ENCODE peak calls at places on chromosomes 4 and X, in ten cellular contexts. G is right lobe of liver, H is retinal pigment epithelial cell, X is choroid plexus epithelial cell, Y is ovary, N is transverse colon, F is WTC11, Z is AG09319, K is breast epithelium, J is fibroblast of mammary gland. A is an unnamed sample.

GRCh38 chr4:77820836-77821561 is 1.8 kb upstream of the CNOT6L start:
- DNase-seq in G (no peak), H (no peak), X (peak), Y (no peak), N (no peak), F (no peak), Z (no peak), K (no peak), J (peak), A (no peak)

GRCh38 chr4:6471303-6472007 is 959 bp downstream of the PPP2R2C start:
- DNase-seq in G (no peak), H (no peak), X (no peak), Y (no peak), N (no peak), F (no peak), Z (no peak), K (no peak), J (no peak), A (peak)

GRCh38 chrX:12315526-12315925 is 177.3 kb downstream of the FRMPD4 start:
- DNase-seq in G (no peak), H (no peak), X (no peak), Y (no peak), N (no peak), F (no peak), Z (no peak), K (no peak), J (no peak), A (no peak)

GRCh38 chr4:124913237-124913636 is 200.7 kb upstream of the ANKRD50 start:
- DNase-seq in G (no peak), H (no peak), X (no peak), Y (no peak), N (no peak), F (no peak), Z (no peak), K (no peak), J (no peak), A (no peak)

GRCh38 chrX:1598876-1599790 is 7.7 kb downstream of the AKAP17A start:
- DNase-seq in G (no peak), H (no peak), X (no peak), Y (no peak), N (no peak), F (no peak), Z (no peak), K (no peak), J (no peak), A (no peak)

GRCh38 chr4:99855677-99856076 is 38.5 kb downstream of the LAMTOR3 start:
- DNase-seq in G (no peak), H (no peak), X (no peak), Y (no peak), N (no peak), F (no peak), Z (no peak), K (no peak), J (no peak), A (no peak)

GRCh38 chr4:22587253-22587652 is 71.4 kb upstream of the ADGRA3 start:
- DNase-seq in G (no peak), H (no peak), X (no peak), Y (no peak), N (no peak), F (no peak), Z (no peak), K (no peak), J (no peak), A (no peak)

GRCh38 chr4:165756831-165757230 is 116.2 kb upstream of the TLL1 start:
- DNase-seq in G (no peak), H (no peak), X (no peak), Y (no peak), N (no peak), F (no peak), Z (no peak), K (no peak), J (no peak), A (no peak)

GRCh38 chrX:111372065-111372464 is 39.9 kb downstream of the DCX start:
- DNase-seq in G (no peak), H (no peak), X (no peak), Y (no peak), N (no peak), F (no peak), Z (no peak), K (no peak), J (no peak), A (no peak)

GRCh38 chr4:186685744-186686143 is 37.9 kb downstream of the FAT1 start:
- DNase-seq in G (no peak), H (peak), X (peak), Y (no peak), N (no peak), F (no peak), Z (no peak), K (no peak), J (peak), A (no peak)

GRCh38 chr4:93228021-93228420 is 600.5 kb upstream of the ATOH1 start:
- DNase-seq in G (no peak), H (no peak), X (no peak), Y (no peak), N (no peak), F (no peak), Z (no peak), K (no peak), J (no peak), A (no peak)

GRCh38 chr4:40672528-40673522 is 43.2 kb upstream of the RBM47 start:
- DNase-seq in G (peak), H (peak), X (peak), Y (no peak), N (no peak), F (peak), Z (peak), K (no peak), J (peak), A (no peak)

GRCh38 chr4:182724414-182724813 is 192.8 kb downstream of the DCTD start:
- DNase-seq in G (no peak), H (no peak), X (peak), Y (no peak), N (no peak), F (no peak), Z (no peak), K (no peak), J (no peak), A (no peak)

GRCh38 chr4:69322055-69322454 is 41.8 kb downstream of the UGT2B28 start:
- DNase-seq in G (no peak), H (no peak), X (peak), Y (no peak), N (no peak), F (no peak), Z (no peak), K (no peak), J (peak), A (no peak)

GRCh38 chr4:154491341-154491679 is 289 bp downstream of the DCHS2 start:
- DNase-seq in G (no peak), H (no peak), X (peak), Y (no peak), N (peak), F (peak), Z (no peak), K (no peak), J (peak), A (no peak)

GRCh38 chr4:184348311-184349233 is 125.8 kb downstream of the IRF2 start:
- DNase-seq in G (peak), H (peak), X (peak), Y (peak), N (peak), F (no peak), Z (no peak), K (no peak), J (no peak), A (no peak)

GRCh38 chr4:8639021-8639420 is 46.5 kb downstream of the CPZ start:
- DNase-seq in G (no peak), H (no peak), X (no peak), Y (no peak), N (no peak), F (peak), Z (no peak), K (no peak), J (no peak), A (no peak)

GRCh38 chrX:39764441-39764914 is 333.3 kb downstream of the BCOR start:
- DNase-seq in G (no peak), H (no peak), X (peak), Y (no peak), N (no peak), F (no peak), Z (no peak), K (no peak), J (no peak), A (no peak)

GRCh38 chr4:15736514-15737050 is 33.7 kb downstream of the BST1 start:
- DNase-seq in G (no peak), H (no peak), X (no peak), Y (no peak), N (no peak), F (no peak), Z (no peak), K (no peak), J (no peak), A (no peak)

GRCh38 chr4:183721207-183722081 is 62.4 kb downstream of the TRAPPC11 start:
- DNase-seq in G (peak), H (no peak), X (peak), Y (peak), N (peak), F (peak), Z (no peak), K (no peak), J (peak), A (no peak)

GRCh38 chrX:112841820-112842157 is 1.2 kb upstream of the AMOT start:
- DNase-seq in G (no peak), H (no peak), X (no peak), Y (no peak), N (no peak), F (no peak), Z (no peak), K (no peak), J (no peak), A (no peak)

GRCh38 chr4:55491486-55491885 is 55.2 kb downstream of the CLOCK start:
- DNase-seq in G (no peak), H (no peak), X (peak), Y (no peak), N (no peak), F (no peak), Z (peak), K (no peak), J (peak), A (no peak)

GRCh38 chr4:90456891-90457290 is 329.7 kb downstream of the CCSER1 start:
- DNase-seq in G (no peak), H (no peak), X (no peak), Y (no peak), N (no peak), F (no peak), Z (no peak), K (no peak), J (no peak), A (no peak)

GRCh38 chr4:20320232-20320631 is 68.5 kb downstream of the SLIT2 start:
- DNase-seq in G (no peak), H (no peak), X (no peak), Y (no peak), N (no peak), F (no peak), Z (no peak), K (no peak), J (no peak), A (no peak)

GRCh38 chr4:7155611-7156071 is 36.7 kb upstream of the SORCS2 start:
- DNase-seq in G (no peak), H (no peak), X (peak), Y (peak), N (peak), F (no peak), Z (no peak), K (peak), J (peak), A (no peak)

GRCh38 chr4:36264205-36264826 is 17.1 kb upstream of the DTHD1 start:
- DNase-seq in G (no peak), H (no peak), X (no peak), Y (no peak), N (no peak), F (no peak), Z (no peak), K (no peak), J (no peak), A (no peak)

GRCh38 chrX:118976599-118977340 is 2.4 kb downstream of the LONRF3 start:
- DNase-seq in G (peak), H (no peak), X (no peak), Y (peak), N (peak), F (no peak), Z (no peak), K (no peak), J (no peak), A (no peak)

GRCh38 chrX:124018031-124018430 is 56.5 kb downstream of the STAG2 start:
- DNase-seq in G (no peak), H (no peak), X (peak), Y (no peak), N (no peak), F (no peak), Z (no peak), K (no peak), J (peak), A (no peak)

GRCh38 chr4:1010522-1011021 is 854 bp upstream of the FGFRL1 start:
- DNase-seq in G (peak), H (no peak), X (peak), Y (peak), N (peak), F (peak), Z (peak), K (peak), J (peak), A (no peak)

GRCh38 chrX:131985526-131986049 is 37.5 kb upstream of the STK26 start:
- DNase-seq in G (no peak), H (no peak), X (no peak), Y (no peak), N (no peak), F (peak), Z (no peak), K (no peak), J (no peak), A (no peak)

GRCh38 chrX:83916525-83916924 is 55.6 kb downstream of the CYLC1 start:
- DNase-seq in G (no peak), H (no peak), X (peak), Y (no peak), N (peak), F (peak), Z (no peak), K (no peak), J (peak), A (no peak)

GRCh38 chr4:118776166-118776954 is 59.6 kb downstream of the SEC24D start:
- DNase-seq in G (no peak), H (no peak), X (peak), Y (no peak), N (no peak), F (no peak), Z (no peak), K (no peak), J (peak), A (no peak)

GRCh38 chr4:15427715-15428114 is at the start of gene C1QTNF7:
- DNase-seq in G (no peak), H (no peak), X (no peak), Y (no peak), N (no peak), F (no peak), Z (no peak), K (no peak), J (no peak), A (no peak)

GRCh38 chrX:36908801-36909403 is 99.3 kb upstream of the FAM47C start:
- DNase-seq in G (no peak), H (peak), X (peak), Y (no peak), N (no peak), F (no peak), Z (peak), K (no peak), J (peak), A (no peak)

GRCh38 chrX:21973321-21974010 is 33.0 kb downstream of the SMS start:
- DNase-seq in G (no peak), H (no peak), X (no peak), Y (no peak), N (no peak), F (no peak), Z (no peak), K (no peak), J (no peak), A (no peak)

GRCh38 chr4:110501826-110502225 is 25.9 kb downstream of the ENPEP start:
- DNase-seq in G (no peak), H (no peak), X (no peak), Y (no peak), N (no peak), F (no peak), Z (no peak), K (no peak), J (peak), A (no peak)

GRCh38 chrX:53077207-53078197 is 4.7 kb upstream of the TSPYL2 start:
- DNase-seq in G (no peak), H (no peak), X (no peak), Y (no peak), N (no peak), F (no peak), Z (no peak), K (no peak), J (no peak), A (no peak)
- TF ChIP-seq CTCF in G (no peak), H (no peak), X (no peak), Y (no peak), N (no peak), F (no peak), Z (no peak), K (no peak), J (no peak), A (no peak)

GRCh38 chr4:185425600-185426352 is at the start of gene UFSP2:
- DNase-seq in G (peak), H (peak), X (peak), Y (peak), N (peak), F (peak), Z (peak), K (peak), J (peak), A (peak)

GRCh38 chr4:185424905-185425599 is 712 bp downstream of the UFSP2 start:
- DNase-seq in G (no peak), H (no peak), X (peak), Y (no peak), N (no peak), F (no peak), Z (peak), K (no peak), J (peak), A (no peak)

GRCh38 chr4:185421366-185422124 is 4.2 kb downstream of the UFSP2 start:
- DNase-seq in G (no peak), H (no peak), X (peak), Y (no peak), N (no peak), F (no peak), Z (peak), K (no peak), J (peak), A (no peak)

GRCh38 chr4:185429660-185430059 is 3.9 kb upstream of the UFSP2 start:
- DNase-seq in G (no peak), H (no peak), X (no peak), Y (no peak), N (no peak), F (no peak), Z (no peak), K (no peak), J (no peak), A (no peak)

GRCh38 chr4:185426960-185427688 is 1.4 kb upstream of the UFSP2 start:
- DNase-seq in G (no peak), H (no peak), X (no peak), Y (no peak), N (no peak), F (no peak), Z (no peak), K (no peak), J (no peak), A (no peak)
- TF ChIP-seq CTCF in G (no peak), H (no peak), X (no peak), Y (no peak), N (no peak), F (no peak), Z (no peak), K (no peak), J (no peak), A (no peak)

DNA sequence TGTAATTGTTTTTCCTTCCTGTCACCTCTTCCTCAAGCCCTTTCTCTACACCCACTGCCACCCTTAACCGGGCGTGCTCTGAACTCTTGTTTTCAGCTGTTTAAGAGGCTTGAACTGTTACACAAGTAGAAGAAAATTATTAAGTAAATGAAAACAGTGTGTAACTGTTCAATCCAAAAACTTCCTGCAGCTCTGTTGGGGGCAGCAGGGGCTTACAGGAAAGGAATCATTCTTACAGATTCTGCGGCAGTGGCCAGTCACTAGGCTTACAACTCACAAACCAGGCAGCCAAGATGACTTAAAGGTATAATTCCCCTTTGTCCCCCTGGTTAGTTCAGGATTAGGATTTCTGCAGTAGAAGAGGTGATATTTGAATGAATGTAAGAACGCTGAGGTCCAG is 70.2 kb upstream of the ETNPPL start:
- DNase-seq in G (no peak), H (no peak), X (peak), Y (no peak), N (no peak), F (no peak), Z (no peak), K (no peak), J (no peak), A (no peak)
- TF ChIP-seq CTCF in G (no peak), H (peak), X (peak), Y (no peak), N (no peak), F (no peak), Z (peak), K (no peak), J (no peak), A (peak)

GRCh38 chr4:39237179-39237578 is 54.9 kb downstream of the WDR19 start:
- DNase-seq in G (no peak), H (no peak), X (peak), Y (no peak), N (no peak), F (no peak), Z (no peak), K (no peak), J (no peak), A (no peak)
- TF ChIP-seq CTCF in G (no peak), H (no peak), X (no peak), Y (no peak), N (no peak), F (no peak), Z (no peak), K (no peak), J (no peak), A (no peak)

GRCh38 chrX:2607113-2607512 is 84.0 kb upstream of the CD99 start:
- DNase-seq in G (no peak), H (no peak), X (no peak), Y (no peak), N (no peak), F (no peak), Z (no peak), K (no peak), J (no peak), A (no peak)

GRCh38 chrX:2608638-2609430 is 82.3 kb upstream of the CD99 start:
- DNase-seq in G (peak), H (peak), X (peak), Y (peak), N (peak), F (peak), Z (peak), K (peak), J (peak), A (peak)

GRCh38 chrX:2614911-2615310 is 76.2 kb upstream of the CD99 start:
- DNase-seq in G (no peak), H (peak), X (peak), Y (no peak), N (no peak), F (no peak), Z (peak), K (no peak), J (peak), A (no peak)

GRCh38 chrX:2610246-2611170 is 80.6 kb upstream of the CD99 start:
- DNase-seq in G (no peak), H (no peak), X (peak), Y (no peak), N (no peak), F (no peak), Z (no peak), K (no peak), J (no peak), A (no peak)

GRCh38 chrX:2609431-2610238 is 81.5 kb upstream of the CD99 start:
- DNase-seq in G (no peak), H (no peak), X (peak), Y (no peak), N (no peak), F (no peak), Z (no peak), K (no peak), J (peak), A (no peak)
- TF ChIP-seq CTCF in G (no peak), H (no peak), X (no peak), Y (no peak), N (no peak), F (no peak), Z (no peak), K (no peak), J (no peak), A (peak)

GRCh38 chrX:57929373-57929772 is 19.1 kb upstream of the ZXDA start:
- DNase-seq in G (no peak), H (no peak), X (peak), Y (no peak), N (no peak), F (peak), Z (no peak), K (no peak), J (peak), A (no peak)
- TF ChIP-seq CTCF in G (peak), H (peak), X (peak), Y (no peak), N (peak), F (no peak), Z (peak), K (no peak), J (peak), A (peak)